ENCODE peak calls at places on chromosomes 11 and 22, in six cellular contexts. G, U, P, C, M and B are unnamed samples.

GRCh38 chr11:57567512-57568329 is at the start of gene UBE2L6:
- DNase-seq in G (peak), U (peak), P (peak), C (no peak), M (peak), B (no peak)

GRCh38 chr22:30705710-30706651 is 11.3 kb downstream of the OSBP2 start:
- DNase-seq in G (no peak), U (peak), P (no peak), C (no peak), M (no peak), B (no peak)

GRCh38 chr22:19942071-19942885 is 660 bp upstream of the TXNRD2 start:
- DNase-seq in G (no peak), U (peak), P (peak), C (no peak), M (peak), B (no peak)

GRCh38 chr11:1384206-1384965 is 5.3 kb upstream of the BRSK2 start:
- DNase-seq in G (no peak), U (no peak), P (no peak), C (no peak), M (no peak), B (no peak)

GRCh38 chr11:64241430-64242153 is 697 bp downstream of the FKBP2 start:
- DNase-seq in G (peak), U (peak), P (peak), C (peak), M (peak), B (peak)

GRCh38 chr11:125376117-125376516 is 119.9 kb downstream of the FEZ1 start:
- DNase-seq in G (no peak), U (no peak), P (no peak), C (peak), M (no peak), B (no peak)

GRCh38 chr11:20080032-20080685 is 80.1 kb downstream of the DBX1 start:
- DNase-seq in G (no peak), U (no peak), P (no peak), C (no peak), M (no peak), B (no peak)

GRCh38 chr11:101441747-101442146 is 142.1 kb downstream of the TRPC6 start:
- DNase-seq in G (no peak), U (peak), P (peak), C (no peak), M (no peak), B (no peak)

GRCh38 chr11:64251986-64252837 is 882 bp downstream of the PLCB3 start:
- DNase-seq in G (no peak), U (peak), P (peak), C (no peak), M (no peak), B (no peak)

GRCh38 chr11:46237248-46238077 is 40.0 kb upstream of the CREB3L1 start:
- DNase-seq in G (peak), U (peak), P (peak), C (peak), M (peak), B (peak)

GRCh38 chr22:37709445-37709765 is 12.6 kb downstream of the TRIOBP start:
- DNase-seq in G (no peak), U (no peak), P (no peak), C (no peak), M (no peak), B (no peak)

GRCh38 chr11:17579451-17579850 is 32.4 kb downstream of the OTOG start:
- DNase-seq in G (no peak), U (no peak), P (no peak), C (no peak), M (no peak), B (no peak)

GRCh38 chr22:36595968-36596367 is 67.0 kb upstream of the EIF3D start:
- DNase-seq in G (no peak), U (no peak), P (no peak), C (no peak), M (no peak), B (no peak)

GRCh38 chr11:41449483-41450050 is 9.9 kb downstream of the LRRC4C start:
- DNase-seq in G (no peak), U (no peak), P (no peak), C (no peak), M (no peak), B (no peak)

GRCh38 chr22:49301398-49302149 is 526.1 kb downstream of the BRD1 start:
- DNase-seq in G (no peak), U (no peak), P (no peak), C (peak), M (no peak), B (no peak)

GRCh38 chr11:33391188-33391892 is 134.2 kb downstream of the HIPK3 start:
- DNase-seq in G (no peak), U (no peak), P (no peak), C (no peak), M (no peak), B (no peak)

GRCh38 chr11:130945945-130946344 is 29.7 kb upstream of the SNX19 start:
- DNase-seq in G (no peak), U (peak), P (no peak), C (no peak), M (no peak), B (no peak)

GRCh38 chr11:27358306-27358705 is 4.7 kb downstream of the CCDC34 start:
- DNase-seq in G (no peak), U (no peak), P (no peak), C (no peak), M (no peak), B (no peak)

GRCh38 chr11:59562292-59562691 is 51.0 kb downstream of the OR4D9 start:
- DNase-seq in G (no peak), U (no peak), P (no peak), C (no peak), M (no peak), B (no peak)

GRCh38 chr11:4916581-4916980 is 2.6 kb downstream of the OR51G2 start:
- DNase-seq in G (no peak), U (no peak), P (no peak), C (no peak), M (no peak), B (no peak)

GRCh38 chr11:60376601-60377000 is 1.7 kb upstream of the MS4A7 start:
- DNase-seq in G (no peak), U (no peak), P (no peak), C (no peak), M (no peak), B (no peak)

GRCh38 chr22:44188986-44189630 is 8.4 kb downstream of the PARVG start:
- DNase-seq in G (no peak), U (no peak), P (no peak), C (no peak), M (no peak), B (no peak)

GRCh38 chr11:60818057-60818456 is 23.9 kb upstream of the CCDC86 start:
- DNase-seq in G (no peak), U (no peak), P (no peak), C (no peak), M (no peak), B (no peak)

GRCh38 chr11:9982127-9982795 is 311.8 kb downstream of the SBF2 start:
- DNase-seq in G (no peak), U (peak), P (no peak), C (no peak), M (peak), B (no peak)

GRCh38 chr11:122812612-122813011 is 25.7 kb upstream of the CRTAM start:
- DNase-seq in G (no peak), U (no peak), P (no peak), C (no peak), M (no peak), B (no peak)

GRCh38 chr11:67248653-67249052 is 17.6 kb upstream of the GRK2 start:
- DNase-seq in G (peak), U (peak), P (peak), C (no peak), M (no peak), B (peak)

GRCh38 chr22:30223303-30223702 is 23.3 kb downstream of the LIF start:
- DNase-seq in G (no peak), U (no peak), P (no peak), C (no peak), M (no peak), B (no peak)

GRCh38 chr11:133898031-133898769 is 52.9 kb upstream of the SPATA19 start:
- DNase-seq in G (no peak), U (no peak), P (peak), C (no peak), M (no peak), B (no peak)

GRCh38 chr22:44139773-44140172 is 41.0 kb upstream of the PARVG start:
- DNase-seq in G (no peak), U (no peak), P (no peak), C (no peak), M (no peak), B (no peak)

GRCh38 chr11:125123194-125123946 is 11.9 kb upstream of the TMEM218 start:
- DNase-seq in G (no peak), U (no peak), P (no peak), C (no peak), M (no peak), B (no peak)

GRCh38 chr11:134945993-134946392 is 534.0 kb upstream of the B3GAT1 start:
- DNase-seq in G (no peak), U (no peak), P (no peak), C (no peak), M (no peak), B (no peak)

GRCh38 chr11:65431452-65432132 is 9.0 kb downstream of the NEAT1 start:
- DNase-seq in G (no peak), U (no peak), P (no peak), C (peak), M (peak), B (no peak)

GRCh38 chr11:125062931-125063428 is at the start of gene SLC37A2:
- DNase-seq in G (no peak), U (peak), P (peak), C (peak), M (peak), B (no peak)

GRCh38 chr11:134334796-134335571 is 3.2 kb downstream of the GLB1L2 start:
- DNase-seq in G (no peak), U (no peak), P (no peak), C (no peak), M (no peak), B (peak)

GRCh38 chr11:134202661-134203060 is 21.1 kb downstream of the NCAPD3 start:
- DNase-seq in G (no peak), U (no peak), P (no peak), C (no peak), M (no peak), B (no peak)

GRCh38 chr11:123454060-123454651 is 24.1 kb downstream of the GRAMD1B start:
- DNase-seq in G (no peak), U (no peak), P (no peak), C (no peak), M (peak), B (peak)

GRCh38 chr22:26086359-26086758 is 82.9 kb upstream of the SEZ6L start:
- DNase-seq in G (no peak), U (no peak), P (no peak), C (no peak), M (no peak), B (no peak)
- TF ChIP-seq CTCF in G (no peak), U (no peak), P (no peak), C (peak), M (no peak), B (no peak)

DNA sequence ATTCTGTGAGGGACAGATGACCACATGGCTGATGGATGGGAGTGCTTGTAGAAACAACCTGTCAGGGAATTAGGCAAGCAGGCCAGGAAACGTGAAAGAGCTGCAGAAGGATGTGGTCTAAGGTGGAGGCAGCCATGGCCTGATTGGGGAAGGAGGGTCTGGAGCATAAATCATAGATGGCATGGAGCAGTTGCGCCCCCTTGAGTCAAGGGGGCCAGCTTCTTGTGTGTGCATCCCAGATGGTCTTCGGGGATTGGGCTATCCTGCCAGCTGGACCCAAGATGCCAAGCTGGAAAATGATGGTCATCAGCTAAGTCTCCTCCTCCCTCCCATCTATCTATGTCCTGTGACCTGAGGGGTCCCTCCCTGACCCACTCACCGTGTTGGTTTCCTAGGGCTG is 119.4 kb upstream of the CLPB start:
- DNase-seq in G (no peak), U (no peak), P (no peak), C (peak), M (peak), B (no peak)
- TF ChIP-seq CTCF in G (no peak), U (no peak), P (peak), C (no peak), M (no peak), B (no peak)

GRCh38 chr22:23779731-23780130 is 7.0 kb upstream of the SMARCB1 start:
- DNase-seq in G (no peak), U (no peak), P (no peak), C (no peak), M (no peak), B (no peak)

GRCh38 chr22:23777776-23778575 is 5.3 kb downstream of the MMP11 start:
- DNase-seq in G (no peak), U (no peak), P (no peak), C (no peak), M (no peak), B (no peak)

GRCh38 chr22:23780146-23780748 is 6.5 kb upstream of the SMARCB1 start:
- DNase-seq in G (no peak), U (no peak), P (no peak), C (no peak), M (no peak), B (no peak)

GRCh38 chr22:23779083-23779482 is 6.4 kb downstream of the MMP11 start:
- DNase-seq in G (no peak), U (no peak), P (no peak), C (no peak), M (no peak), B (no peak)

DNA sequence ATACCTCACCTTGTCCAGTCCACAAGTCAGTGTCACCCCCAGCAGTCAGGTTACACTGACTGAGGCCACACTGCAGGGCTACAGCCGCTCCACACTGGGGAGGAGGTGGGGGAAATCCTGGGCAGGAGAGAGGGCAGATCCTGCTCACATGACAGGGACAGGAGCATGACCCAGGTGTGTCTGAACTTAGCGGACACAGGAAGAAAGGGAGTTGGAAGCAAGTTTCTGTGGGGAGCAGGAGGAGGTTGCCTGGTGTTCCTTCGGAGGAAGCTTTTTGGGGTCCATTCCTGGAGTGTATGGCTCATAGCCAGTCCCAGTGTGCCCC is 5.9 kb downstream of the MMP11 start:
- DNase-seq in G (no peak), U (no peak), P (no peak), C (no peak), M (no peak), B (no peak)
- TF ChIP-seq CTCF in G (no peak), U (no peak), P (no peak), C (no peak), M (no peak), B (no peak)

GRCh38 chr11:94175545-94175944 is 46.9 kb downstream of the PANX1 start:
- DNase-seq in G (peak), U (peak), P (no peak), C (no peak), M (no peak), B (no peak)
- TF ChIP-seq CTCF in G (no peak), U (no peak), P (no peak), C (no peak), M (no peak), B (no peak)

GRCh38 chr11:71086687-71087258 is 165.6 kb downstream of the SHANK2 start:
- DNase-seq in G (no peak), U (no peak), P (no peak), C (no peak), M (peak), B (no peak)
- TF ChIP-seq CTCF in G (no peak), U (peak), P (peak), C (peak), M (peak), B (peak)

GRCh38 chr11:107783121-107783520 is 71.3 kb upstream of the SLN start:
- DNase-seq in G (no peak), U (no peak), P (no peak), C (no peak), M (no peak), B (no peak)

GRCh38 chr11:107778839-107779517 is 67.1 kb upstream of the SLN start:
- DNase-seq in G (no peak), U (no peak), P (no peak), C (no peak), M (no peak), B (no peak)

GRCh38 chr11:107780136-107780535 is 68.3 kb upstream of the SLN start:
- DNase-seq in G (no peak), U (no peak), P (no peak), C (no peak), M (no peak), B (no peak)

GRCh38 chr11:107777094-107777493 is 65.2 kb upstream of the SLN start:
- DNase-seq in G (no peak), U (no peak), P (no peak), C (no peak), M (no peak), B (no peak)

DNA sequence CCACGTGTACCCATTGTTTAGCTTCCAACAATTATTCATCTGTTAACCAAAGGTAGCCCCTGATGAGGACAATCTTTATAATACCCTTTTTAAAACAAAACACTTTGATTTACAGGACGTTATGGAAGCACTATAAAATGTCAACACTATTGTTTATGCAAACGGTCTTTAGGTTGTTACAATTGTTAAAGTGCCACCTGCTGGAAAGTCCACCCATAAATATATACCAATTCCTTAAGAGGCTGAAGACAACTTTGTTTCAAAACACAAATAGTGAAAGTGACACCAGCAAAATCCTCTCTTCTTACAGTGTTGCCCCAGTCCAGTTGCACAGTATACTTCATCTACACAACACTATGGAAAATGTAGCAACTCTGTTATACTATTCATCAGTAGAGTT is 68.9 kb upstream of the SLN start:
- DNase-seq in G (no peak), U (no peak), P (no peak), C (no peak), M (peak), B (no peak)
- TF ChIP-seq CTCF in G (no peak), U (no peak), P (no peak), C (no peak), M (peak), B (no peak)